ENCODE peak calls at places on chromosomes 5 and 9, in seven cellular contexts. L is heart right ventricle, U is GM23248, D is endodermal cell, T is dorsolateral prefrontal cortex, E is tibial nerve, V is IMR-90. O is an unnamed sample.

GRCh38 chr9:96048116-96048953 is 172.8 kb downstream of the ERCC6L2 start:
- DNase-seq in L (no peak), U (no peak), D (peak), T (no peak), E (peak), V (no peak), O (no peak)

GRCh38 chr9:133403766-133404439 is 13.9 kb downstream of the REXO4 start:
- DNase-seq in L (no peak), U (peak), D (peak), T (no peak), E (no peak), V (no peak), O (no peak)

GRCh38 chr9:91572044-91572443 is 148.4 kb upstream of the NFIL3 start:
- DNase-seq in L (no peak), U (no peak), D (peak), T (no peak), E (no peak), V (peak), O (no peak)

GRCh38 chr5:107672212-107673105 is 1.7 kb upstream of the EFNA5 start:
- DNase-seq in L (peak), U (peak), D (peak), T (peak), E (peak), V (peak), O (peak)

GRCh38 chr5:136203303-136203922 is 10.5 kb upstream of the SMIM32 start:
- DNase-seq in L (no peak), U (no peak), D (peak), T (no peak), E (no peak), V (no peak), O (no peak)

GRCh38 chr9:27279611-27280010 is 17.3 kb downstream of the EQTN start:
- DNase-seq in L (no peak), U (no peak), D (no peak), T (no peak), E (no peak), V (no peak), O (no peak)

GRCh38 chr9:76180541-76180940 is 213.7 kb downstream of the RFK start:
- DNase-seq in L (no peak), U (peak), D (peak), T (no peak), E (no peak), V (peak), O (no peak)

GRCh38 chr5:181042036-181042435 is 2.0 kb downstream of the BTNL9 start:
- DNase-seq in L (no peak), U (no peak), D (no peak), T (no peak), E (no peak), V (no peak), O (no peak)

GRCh38 chr9:137745541-137745991 is 126.8 kb downstream of the EHMT1 start:
- DNase-seq in L (no peak), U (peak), D (peak), T (no peak), E (no peak), V (peak), O (no peak)

GRCh38 chr5:157213527-157214243 is 33.0 kb downstream of the ITK start:
- DNase-seq in L (no peak), U (no peak), D (no peak), T (no peak), E (no peak), V (no peak), O (no peak)

GRCh38 chr5:157216395-157217142 is 35.9 kb downstream of the ITK start:
- DNase-seq in L (no peak), U (no peak), D (no peak), T (no peak), E (no peak), V (no peak), O (no peak)

GRCh38 chr5:157215826-157216167 is 35.2 kb downstream of the ITK start:
- DNase-seq in L (no peak), U (no peak), D (peak), T (no peak), E (no peak), V (no peak), O (no peak)

GRCh38 chr5:157214399-157214798 is 33.8 kb downstream of the ITK start:
- DNase-seq in L (no peak), U (no peak), D (no peak), T (no peak), E (no peak), V (no peak), O (no peak)

DNA sequence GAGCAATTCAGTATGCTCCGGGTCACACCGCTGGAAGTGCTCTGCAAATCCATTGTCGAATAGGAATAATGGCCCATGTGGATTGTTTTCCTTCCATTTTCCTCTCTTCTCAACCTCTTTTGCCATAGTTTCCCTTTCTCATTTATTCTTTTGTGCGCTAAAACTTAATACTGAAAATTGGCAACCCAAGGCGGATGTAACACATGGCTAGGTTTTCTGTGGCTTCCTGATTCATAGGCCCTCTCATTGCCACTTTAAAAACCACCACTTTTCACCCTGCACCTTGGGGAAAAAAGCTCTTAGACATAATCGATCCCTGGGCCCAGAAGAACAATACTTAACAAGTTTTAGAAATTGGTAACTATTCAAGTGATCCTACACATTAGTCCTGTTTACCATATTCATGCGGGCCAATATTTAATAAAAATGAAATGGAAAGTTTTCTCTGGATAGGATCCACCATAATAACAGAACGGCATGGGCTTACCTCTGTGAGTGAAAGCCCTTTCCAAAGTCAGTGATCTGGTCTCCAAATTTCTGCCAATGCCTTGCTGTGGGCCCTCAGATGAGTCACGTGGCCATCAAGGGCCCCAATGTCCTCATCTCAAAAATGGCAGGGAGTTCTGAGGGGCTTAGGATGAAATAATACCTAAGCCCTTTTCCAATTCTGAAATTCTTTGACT is 34.6 kb downstream of the ITK start:
- DNase-seq in L (no peak), U (no peak), D (no peak), T (no peak), E (no peak), V (no peak), O (no peak)
- H3K4me3 ChIP-seq in L (no peak), U (no peak), D (no peak), T (no peak), E (no peak), V (no peak), O (no peak)

GRCh38 chr9:115057559-115057958 is 60.4 kb downstream of the TNC start:
- DNase-seq in L (no peak), U (no peak), D (no peak), T (no peak), E (no peak), V (peak), O (no peak)

GRCh38 chr9:115063058-115063850 is 54.7 kb downstream of the TNC start:
- DNase-seq in L (no peak), U (peak), D (no peak), T (no peak), E (no peak), V (peak), O (no peak)

GRCh38 chr9:115058684-115059315 is 59.2 kb downstream of the TNC start:
- DNase-seq in L (no peak), U (peak), D (no peak), T (no peak), E (no peak), V (peak), O (no peak)

GRCh38 chr9:115058175-115058574 is 59.8 kb downstream of the TNC start:
- DNase-seq in L (no peak), U (no peak), D (no peak), T (no peak), E (no peak), V (no peak), O (no peak)
- H3K4me3 ChIP-seq in L (no peak), U (no peak), D (no peak), T (no peak), E (no peak), V (no peak), O (no peak)

GRCh38 chr9:126612813-126613641 is 701 bp upstream of the LMX1B start:
- DNase-seq in L (no peak), U (peak), D (peak), T (no peak), E (no peak), V (no peak), O (no peak)
- H3K4me3 ChIP-seq in L (peak), U (no peak), D (peak), T (peak), E (no peak), V (no peak), O (peak)

DNA sequence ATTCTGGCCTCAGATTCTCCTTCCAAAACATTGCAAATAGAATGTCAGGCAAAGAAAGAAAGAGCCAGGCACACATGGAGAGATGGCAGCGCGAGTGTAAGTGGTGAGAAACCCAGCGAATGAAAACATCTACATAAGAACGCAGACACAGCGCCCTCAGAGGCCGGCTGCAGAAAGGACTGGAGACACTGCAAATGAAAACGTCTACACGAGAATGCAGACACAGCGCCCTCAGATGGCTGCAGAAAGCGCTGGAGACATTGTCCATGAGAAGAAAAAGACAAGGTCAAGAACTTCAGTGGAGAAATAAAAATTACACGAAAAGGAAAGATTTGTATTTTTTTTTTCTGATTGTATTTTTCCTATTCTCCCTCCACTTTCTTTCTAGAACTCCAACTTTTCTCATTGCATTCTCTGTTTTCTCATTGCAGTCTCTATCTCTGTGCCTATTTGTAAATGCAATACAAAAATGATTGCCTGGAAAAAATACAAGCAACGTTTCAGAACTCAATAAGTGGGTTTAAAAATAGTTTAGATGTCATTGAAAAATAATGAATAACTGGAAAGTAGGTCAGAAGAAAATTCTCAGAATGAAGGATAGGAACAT is 117.9 kb upstream of the LPCAT1 start:
- DNase-seq in L (peak), U (peak), D (peak), T (peak), E (peak), V (peak), O (peak)
- H3K4me3 ChIP-seq in L (no peak), U (peak), D (no peak), T (no peak), E (no peak), V (no peak), O (no peak)

GRCh38 chr5:5710471-5710870 is 288.0 kb downstream of the ICE1 start:
- DNase-seq in L (no peak), U (no peak), D (no peak), T (no peak), E (no peak), V (no peak), O (no peak)
- H3K4me3 ChIP-seq in L (no peak), U (no peak), D (no peak), T (no peak), E (no peak), V (no peak), O (no peak)

DNA sequence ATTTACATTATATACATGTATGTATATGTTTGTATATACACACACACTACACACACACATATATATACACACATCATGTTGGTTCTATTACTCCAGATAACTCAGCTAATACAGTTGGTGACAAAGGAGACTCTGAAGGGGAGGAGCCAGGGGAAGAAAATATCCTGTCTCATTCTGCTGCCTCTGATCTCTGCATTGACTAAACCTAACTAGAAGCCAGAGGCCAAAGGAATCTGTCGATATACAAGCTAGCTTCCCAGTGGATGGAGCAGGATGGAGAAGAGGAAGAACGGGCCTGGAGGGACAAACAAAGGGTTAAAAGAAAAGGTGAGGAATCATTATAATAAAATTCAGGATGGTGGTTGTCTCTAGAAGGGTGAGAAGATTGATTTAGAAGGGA is 13.7 kb upstream of the RHOBTB3 start:
- DNase-seq in L (no peak), U (no peak), D (no peak), T (no peak), E (no peak), V (no peak), O (no peak)
- H3K4me3 ChIP-seq in L (no peak), U (no peak), D (peak), T (no peak), E (no peak), V (no peak), O (no peak)

DNA sequence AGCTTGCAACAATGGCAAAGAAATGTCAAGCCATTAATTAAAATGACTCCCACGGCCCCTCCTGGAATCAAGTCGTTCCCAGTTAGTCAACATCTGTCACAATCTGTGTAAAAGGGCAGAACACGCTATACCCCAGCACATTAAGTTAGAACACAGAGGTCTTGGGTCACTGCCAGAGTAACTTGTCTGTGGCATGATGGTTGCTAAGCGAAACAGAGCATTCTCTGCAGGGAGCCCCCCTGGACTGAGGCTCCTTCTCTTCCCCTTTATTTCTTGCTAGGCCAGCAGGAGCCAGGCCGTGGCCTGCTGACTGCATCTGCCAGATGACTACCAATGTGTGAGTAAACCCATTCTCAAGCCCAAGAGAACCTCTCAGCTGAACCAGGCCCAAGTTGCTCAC is 51.9 kb upstream of the ZBED3 start:
- DNase-seq in L (no peak), U (peak), D (no peak), T (no peak), E (peak), V (peak), O (no peak)
- H3K4me3 ChIP-seq in L (no peak), U (no peak), D (no peak), T (no peak), E (no peak), V (no peak), O (no peak)

GRCh38 chr9:72304538-72304937 is 60.5 kb downstream of the ZFAND5 start:
- DNase-seq in L (no peak), U (peak), D (no peak), T (no peak), E (no peak), V (no peak), O (no peak)
- H3K4me3 ChIP-seq in L (peak), U (peak), D (no peak), T (no peak), E (peak), V (no peak), O (no peak)